ENCODE peak calls at places on chromosomes 6 and 20, in six cellular contexts. F, W, R, C, G and Q are unnamed samples.
A peak's percentile ranks its signal among the peaks of the same experiment; 100 is the strongest.

GRCh38 chr6:166586424-166587156 is at the start of gene RAMACL:
- DNase-seq in F (peak; percentile 75), W (no peak), R (peak; percentile 49), C (no peak), G (no peak), Q (peak; percentile 53)

GRCh38 chr6:125094563-125094962 is 59.0 kb upstream of the TPD52L1 start:
- DNase-seq in F (no peak), W (no peak), R (no peak), C (no peak), G (no peak), Q (no peak)

GRCh38 chr20:11992426-11992825 is 74.7 kb downstream of the BTBD3 start:
- DNase-seq in F (no peak), W (no peak), R (no peak), C (no peak), G (no peak), Q (no peak)

GRCh38 chr20:51460569-51461265 is 81.8 kb downstream of the NFATC2 start:
- DNase-seq in F (no peak), W (no peak), R (peak; percentile 73), C (no peak), G (no peak), Q (no peak)

GRCh38 chr20:50108571-50109235 is 4.2 kb downstream of the UBE2V1 start:
- DNase-seq in F (peak; percentile 67), W (no peak), R (peak; percentile 39), C (no peak), G (no peak), Q (no peak)

GRCh38 chr6:2809015-2809414 is 32.6 kb downstream of the SERPINB1 start:
- DNase-seq in F (no peak), W (no peak), R (no peak), C (no peak), G (no peak), Q (no peak)

GRCh38 chr6:166664135-166664534 is 37.1 kb upstream of the RPS6KA2 start:
- DNase-seq in F (no peak), W (no peak), R (no peak), C (no peak), G (no peak), Q (no peak)

GRCh38 chr20:5612476-5613291 is 137.5 kb upstream of the SHLD1 start:
- DNase-seq in F (no peak), W (no peak), R (peak; percentile 83), C (no peak), G (no peak), Q (no peak)

GRCh38 chr6:107565165-107565723 is 75.3 kb downstream of the SOBP start:
- DNase-seq in F (no peak), W (no peak), R (no peak), C (no peak), G (no peak), Q (no peak)

GRCh38 chr6:87342829-87343228 is 1.8 kb upstream of the C6orf163 start:
- DNase-seq in F (no peak), W (no peak), R (no peak), C (no peak), G (no peak), Q (no peak)

GRCh38 chr6:39446909-39447308 is 124.4 kb upstream of the KCNK16 start:
- DNase-seq in F (no peak), W (no peak), R (no peak), C (no peak), G (no peak), Q (no peak)

GRCh38 chr20:6691541-6691940 is 75.9 kb upstream of the BMP2 start:
- DNase-seq in F (no peak), W (no peak), R (no peak), C (no peak), G (no peak), Q (no peak)

GRCh38 chr20:59785118-59785959 is 148.1 kb downstream of the SYCP2 start:
- DNase-seq in F (no peak), W (no peak), R (peak; percentile 69), C (no peak), G (no peak), Q (no peak)

GRCh38 chr20:39716796-39717341 is 754.7 kb downstream of the DHX35 start:
- DNase-seq in F (peak; percentile 24), W (no peak), R (no peak), C (no peak), G (no peak), Q (no peak)

GRCh38 chr6:66849843-66850242 is 1142.8 kb upstream of the EYS start:
- DNase-seq in F (no peak), W (no peak), R (no peak), C (no peak), G (no peak), Q (no peak)

GRCh38 chr20:40160151-40160550 is 528.9 kb downstream of the MAFB start:
- DNase-seq in F (peak; percentile 86), W (no peak), R (no peak), C (peak; percentile 13), G (no peak), Q (peak; percentile 23)

GRCh38 chr20:53643031-53643832 is 49.6 kb upstream of the ZNF217 start:
- DNase-seq in F (peak; percentile 5), W (no peak), R (peak; percentile 79), C (no peak), G (no peak), Q (peak; percentile 71)

GRCh38 chr20:3705970-3706739 is 6.2 kb downstream of the SIGLEC1 start:
- DNase-seq in F (no peak), W (no peak), R (no peak), C (no peak), G (no peak), Q (no peak)

GRCh38 chr6:31744422-31744821 is 4.6 kb downstream of the MSH5 start:
- DNase-seq in F (no peak), W (no peak), R (no peak), C (no peak), G (no peak), Q (no peak)

GRCh38 chr6:53342210-53342609 is 6.5 kb downstream of the ELOVL5 start:
- DNase-seq in F (no peak), W (no peak), R (no peak), C (no peak), G (no peak), Q (no peak)

GRCh38 chr6:56364482-56365313 is 117.3 kb upstream of the COL21A1 start:
- DNase-seq in F (no peak), W (no peak), R (no peak), C (no peak), G (no peak), Q (no peak)

GRCh38 chr6:112187736-112188135 is 66.6 kb downstream of the LAMA4 start:
- DNase-seq in F (no peak), W (no peak), R (no peak), C (no peak), G (no peak), Q (no peak)